ENCODE peak calls at places on chromosomes 11 and 22, in seven cellular contexts. M is CD8-positive, alpha-beta T cell; Q is A549; B is kidney; D is transverse colon; V is MM.1S; T is GM12878. Z is an unnamed sample. For H3K4me1, the result is how much of the 10 kb centered on the place peaks cover.

GRCh38 chr22:42185915-42186439 is 55.4 kb upstream of the CYP2D6 start:
- DNase-seq in M (no peak), Q (no peak), B (no peak), D (no peak), V (no peak), T (no peak), Z (no peak)

GRCh38 chr11:120579601-120580000 is 68.1 kb downstream of the GRIK4 start:
- DNase-seq in M (no peak), Q (no peak), B (peak), D (no peak), V (no peak), T (no peak), Z (no peak)

GRCh38 chr11:65225284-65226102 is 36.3 kb upstream of the POLA2 start:
- DNase-seq in M (no peak), Q (no peak), B (peak), D (peak), V (peak), T (no peak), Z (peak)

GRCh38 chr11:12235549-12235944 is 125.2 kb downstream of the MICAL2 start:
- DNase-seq in M (no peak), Q (no peak), B (no peak), D (no peak), V (no peak), T (no peak), Z (no peak)

GRCh38 chr11:78562398-78562797 is 12.3 kb downstream of the NARS2 start:
- DNase-seq in M (no peak), Q (peak), B (no peak), D (no peak), V (no peak), T (no peak), Z (no peak)

GRCh38 chr11:130449996-130450419 is 1.6 kb downstream of the ADAMTS15 start:
- DNase-seq in M (no peak), Q (no peak), B (peak), D (peak), V (no peak), T (no peak), Z (peak)

GRCh38 chr22:29204617-29205183 is 996 bp upstream of the EMID1 start:
- DNase-seq in M (no peak), Q (no peak), B (no peak), D (no peak), V (no peak), T (no peak), Z (no peak)

GRCh38 chr22:49930596-49931412 is 12.4 kb downstream of the CRELD2 start:
- DNase-seq in M (no peak), Q (no peak), B (peak), D (peak), V (peak), T (peak), Z (peak)

GRCh38 chr11:3905080-3905953 is 49.9 kb downstream of the STIM1 start:
- DNase-seq in M (peak), Q (peak), B (no peak), D (peak), V (peak), T (no peak), Z (no peak)

GRCh38 chr22:31394326-31394725 is 5.1 kb upstream of the DRG1 start:
- DNase-seq in M (no peak), Q (no peak), B (no peak), D (no peak), V (no peak), T (no peak), Z (no peak)

GRCh38 chr11:11884774-11885481 is 43.2 kb downstream of the USP47 start:
- DNase-seq in M (no peak), Q (no peak), B (no peak), D (no peak), V (peak), T (peak), Z (no peak)

GRCh38 chr22:23080542-23081290 is 10.4 kb downstream of the GNAZ start:
- DNase-seq in M (no peak), Q (no peak), B (no peak), D (no peak), V (no peak), T (no peak), Z (no peak)

GRCh38 chr22:24233816-24234215 is 11.1 kb downstream of the GGT5 start:
- DNase-seq in M (no peak), Q (no peak), B (peak), D (no peak), V (no peak), T (no peak), Z (no peak)

GRCh38 chr22:29480512-29481264 is 670 bp downstream of the NEFH start:
- DNase-seq in M (no peak), Q (no peak), B (no peak), D (no peak), V (no peak), T (peak), Z (no peak)

GRCh38 chr11:59201376-59201775 is 11.4 kb downstream of the MPEG1 start:
- DNase-seq in M (no peak), Q (no peak), B (no peak), D (no peak), V (no peak), T (no peak), Z (no peak)
- TF ChIP-seq CTCF in M (no peak), Q (peak), B (peak), D (no peak), V (peak), T (peak), Z (no peak)

GRCh38 chr22:26462971-26463661 is 20.5 kb downstream of the HPS4 start:
- DNase-seq in M (no peak), Q (no peak), B (no peak), D (no peak), V (no peak), T (no peak), Z (no peak)
- H3K4me1 ChIP-seq in M (under half), Q (under half), B (under half), D (under half), V (under half), T (under half), Z (under half)

GRCh38 chr11:77198440-77198849 is 70.4 kb downstream of the MYO7A start:
- DNase-seq in M (no peak), Q (peak), B (peak), D (no peak), V (no peak), T (no peak), Z (peak)
- TF ChIP-seq CTCF in M (no peak), Q (peak), B (no peak), D (no peak), V (peak), T (no peak), Z (no peak)

GRCh38 chr11:75308986-75309385 is 42.5 kb downstream of the ARRB1 start:
- DNase-seq in M (no peak), Q (no peak), B (peak), D (no peak), V (no peak), T (no peak), Z (no peak)
- H3K4me1 ChIP-seq in M (under half), Q (under half), B (under half), D (under half), V (under half), T (under half), Z (under half)